ENCODE peak calls at places on chromosomes 2 and 18, in eight cellular contexts. Z is HEK293T; V is kidney; H is HFFc6; S is cardiac muscle cell; Q is effector CD4-positive, alpha-beta T cell; B is stimulated activated CD4-positive, alpha-beta T cell treated with anti-CD3 and anti-CD28 coated beads, Interleukin-4, amount 100 ng/mL, for 24 hours; F is astrocyte of the spinal cord. D is an unnamed sample.

GRCh38 chr18:63074987-63075404 is 244.6 kb downstream of the BCL2 start:
- DNase-seq in S (peak), F (peak), H (no peak), Z (peak), V (peak), B (peak), Q (peak), D (no peak)

GRCh38 chr2:105812180-105813044 is 67.7 kb downstream of the NCK2 start:
- DNase-seq in S (peak), V (no peak), Z (no peak), B (no peak), Q (no peak), F (peak), H (no peak), D (no peak)

GRCh38 chr2:54454922-54455583 is 1.1 kb upstream of the SPTBN1 start:
- DNase-seq in V (no peak), F (no peak), S (no peak), B (no peak), H (no peak), Q (no peak), Z (no peak), D (no peak)

GRCh38 chr2:37324786-37325624 is at the start of gene PRKD3:
- DNase-seq in V (no peak), H (no peak), Z (peak), F (peak), B (peak), Q (peak), S (peak), D (no peak)

GRCh38 chr2:23584054-23584745 is 199.2 kb downstream of the KLHL29 start:
- DNase-seq in S (no peak), V (peak), H (no peak), B (no peak), F (no peak), Z (no peak), Q (no peak), D (no peak)

GRCh38 chr2:110955546-110955945 is 165.2 kb upstream of the BCL2L11 start:
- DNase-seq in Q (no peak), S (no peak), H (no peak), F (no peak), V (peak), Z (no peak), B (no peak), D (no peak)

GRCh38 chr2:160338891-160339290 is 138.8 kb upstream of the ITGB6 start:
- DNase-seq in H (no peak), F (no peak), V (peak), Q (no peak), B (no peak), Z (no peak), S (peak), D (no peak)

GRCh38 chr2:138421971-138422335 is 79.6 kb upstream of the SPOPL start:
- DNase-seq in Z (no peak), H (peak), B (no peak), Q (no peak), F (peak), V (no peak), S (peak), D (no peak)

GRCh38 chr2:170264522-170264860 is 86.5 kb downstream of the MYO3B start:
- DNase-seq in Q (no peak), H (no peak), S (no peak), B (no peak), Z (no peak), V (no peak), F (no peak), D (no peak)

GRCh38 chr2:138757376-138757775 is 22.8 kb downstream of the NXPH2 start:
- DNase-seq in V (no peak), S (no peak), Z (no peak), B (no peak), H (no peak), Q (no peak), F (no peak), D (no peak)

GRCh38 chr2:105371156-105371555 is 27.7 kb downstream of the FHL2 start:
- DNase-seq in Q (no peak), Z (no peak), F (no peak), S (no peak), B (no peak), V (no peak), H (no peak), D (no peak)

GRCh38 chr2:147806846-147807245 is 38.0 kb upstream of the ACVR2A start:
- DNase-seq in H (no peak), F (peak), Q (no peak), S (no peak), Z (no peak), V (no peak), B (no peak), D (no peak)

GRCh38 chr2:222413295-222413911 is 10.9 kb upstream of the SGPP2 start:
- DNase-seq in B (no peak), V (no peak), Q (no peak), Z (no peak), H (no peak), F (no peak), S (no peak), D (no peak)

GRCh38 chr2:16508061-16508851 is 157.4 kb downstream of the CYRIA start:
- DNase-seq in V (peak), S (peak), Q (no peak), H (no peak), F (peak), Z (peak), B (no peak), D (no peak)

D was measured in GM12878.